ENCODE peak calls at places on chromosomes 16 and 17, in four cellular contexts. X is AG09309; H is neuronal stem cell; O is CD8-positive, alpha-beta memory T cell. P is an unnamed sample.

GRCh38 chr17:81404557-81405165 is 9.4 kb downstream of the BAHCC1 start:
- DNase-seq in H (no peak), O (no peak), X (no peak), P (no peak)

GRCh38 chr17:39099686-39100293 is 51.6 kb downstream of the PLXDC1 start:
- DNase-seq in O (no peak), H (no peak), X (no peak), P (no peak)

GRCh38 chr17:39199673-39199985 is 454 bp upstream of the RPL19 start:
- DNase-seq in X (no peak), H (no peak), O (no peak), P (no peak)

GRCh38 chr16:21673469-21673868 is 9.7 kb downstream of the OTOA start:
- DNase-seq in O (no peak), X (no peak), H (no peak), P (no peak)

GRCh38 chr16:51818342-51818944 is 667.4 kb upstream of the SALL1 start:
- DNase-seq in O (no peak), H (peak), X (no peak), P (no peak)

GRCh38 chr16:3007957-3008748 is 4.6 kb upstream of the CLDN9 start:
- DNase-seq in H (no peak), X (no peak), O (no peak), P (no peak)

GRCh38 chr17:81968396-81968745 is 7.4 kb upstream of the NOTUM start:
- DNase-seq in X (no peak), O (no peak), H (no peak), P (no peak)

GRCh38 chr16:2009302-2009711 is 314 bp downstream of the ZNF598 start:
- DNase-seq in X (no peak), O (peak), H (no peak), P (no peak)

GRCh38 chr17:40178660-40179059 is 1.4 kb downstream of the RAPGEFL1 start:
- DNase-seq in X (no peak), H (no peak), O (no peak), P (no peak)

GRCh38 chr16:28042856-28043255 is 20.7 kb downstream of the GSG1L start:
- DNase-seq in H (no peak), O (no peak), X (peak), P (no peak)

GRCh38 chr16:26169451-26169850 is 477.7 kb downstream of the HS3ST4 start:
- DNase-seq in O (no peak), H (no peak), X (no peak), P (no peak)

GRCh38 chr17:78892936-78893379 is 10.0 kb downstream of the CEP295NL start:
- DNase-seq in X (no peak), O (no peak), H (no peak), P (no peak)

GRCh38 chr16:1494129-1494640 is 1.0 kb downstream of the TELO2 start:
- DNase-seq in H (no peak), X (peak), O (no peak), P (no peak)

GRCh38 chr17:76414334-76415295 is 30.2 kb downstream of the SPHK1 start:
- DNase-seq in X (no peak), H (no peak), O (no peak), P (no peak)

GRCh38 chr17:64773836-64774761 is 112.0 kb upstream of the SMURF2 start:
- DNase-seq in H (no peak), X (peak), O (no peak), P (no peak)

GRCh38 chr17:74089869-74090464 is 113.5 kb upstream of the RPL38 start:
- DNase-seq in X (peak), H (peak), O (no peak), P (no peak)

GRCh38 chr16:82657786-82658185 is 31.0 kb downstream of the CDH13 start:
- DNase-seq in H (no peak), X (no peak), O (no peak), P (no peak)

GRCh38 chr17:81044764-81045589 is 10.0 kb downstream of the BAIAP2 start:
- DNase-seq in H (no peak), O (no peak), X (no peak), P (no peak)

GRCh38 chr17:63696381-63696961 is 3.5 kb downstream of the LIMD2 start:
- DNase-seq in O (peak), H (peak), X (no peak), P (peak)

GRCh38 chr16:12158428-12158827 is 181.9 kb downstream of the SNX29 start:
- DNase-seq in X (peak), H (no peak), O (no peak), P (no peak)

GRCh38 chr17:40561871-40562611 is 3.2 kb downstream of the CCR7 start:
- DNase-seq in O (peak), H (no peak), X (no peak), P (peak)

GRCh38 chr17:77690271-77691161 is 268.0 kb upstream of the TNRC6C start:
- DNase-seq in O (peak), X (no peak), H (no peak), P (no peak)

GRCh38 chr17:79211061-79211770 is 136.6 kb downstream of the ENGASE start:
- DNase-seq in X (no peak), O (no peak), H (no peak), P (no peak)

GRCh38 chr17:45428954-45429337 is 3.7 kb downstream of the ARHGAP27 start:
- DNase-seq in O (no peak), X (no peak), H (no peak), P (no peak)

GRCh38 chr17:72125226-72125651 is 4.4 kb downstream of the SOX9 start:
- DNase-seq in O (no peak), X (no peak), H (no peak), P (no peak)

GRCh38 chr17:57913576-57914273 is 41.5 kb downstream of the CUEDC1 start:
- DNase-seq in H (no peak), X (no peak), O (no peak), P (no peak)

GRCh38 chr17:39753514-39754160 is 15.9 kb downstream of the GRB7 start:
- DNase-seq in O (no peak), X (no peak), H (no peak), P (peak)

GRCh38 chr17:31007695-31008373 is 37.0 kb downstream of the RNF135 start:
- DNase-seq in H (no peak), X (no peak), O (no peak), P (no peak)

GRCh38 chr17:77281904-77282367 is 141.2 kb downstream of the SEC14L1 start:
- DNase-seq in O (no peak), H (no peak), X (no peak), P (no peak)

GRCh38 chr17:80187493-80187892 is 17.7 kb downstream of the CARD14 start:
- DNase-seq in H (no peak), X (peak), O (no peak), P (no peak)

GRCh38 chr17:49513044-49513395 is 17.9 kb downstream of the NGFR start:
- DNase-seq in X (no peak), O (no peak), H (no peak), P (no peak)